ENCODE peak calls at places on chromosomes 4 and X, in six cellular contexts. J is endothelial cell of umbilical vein; K is CD8-positive, alpha-beta T cell; R is PC-9; M is effector memory CD4-positive, alpha-beta T cell; D is sigmoid colon. Q is an unnamed sample.

GRCh38 chrX:102849396-102849795 is 87.7 kb upstream of the RAB40AL start:
- DNase-seq in M (no peak), K (no peak), D (no peak), R (no peak), J (no peak), Q (no peak)

GRCh38 chr4:186272699-186273370 is 6.8 kb downstream of the F11 start:
- DNase-seq in K (no peak), D (no peak), J (no peak), M (no peak), R (no peak), Q (no peak)

GRCh38 chr4:107736924-107737448 is 17.0 kb upstream of the PAPSS1 start:
- DNase-seq in M (no peak), R (no peak), D (no peak), K (peak; percentile 25), J (peak; percentile 58), Q (peak; percentile 60)

GRCh38 chrX:112946227-112946626 is 105.6 kb upstream of the AMOT start:
- DNase-seq in J (no peak), D (no peak), M (no peak), K (no peak), R (no peak), Q (no peak)

GRCh38 chrX:100512471-100512870 is 72.3 kb upstream of the TNMD start:
- DNase-seq in D (no peak), R (no peak), K (no peak), J (peak; percentile 9), M (no peak), Q (peak; percentile 14)

GRCh38 chr4:72312032-72312650 is 256.9 kb downstream of the ADAMTS3 start:
- DNase-seq in D (peak; percentile 89), K (no peak), J (peak; percentile 77), R (peak; percentile 50), M (no peak), Q (peak; percentile 90)

GRCh38 chr4:5267418-5267817 is 216.1 kb downstream of the STK32B start:
- DNase-seq in J (no peak), R (no peak), K (no peak), D (no peak), M (no peak), Q (no peak)

GRCh38 chr4:124717101-124717500 is 4.6 kb upstream of the ANKRD50 start:
- DNase-seq in J (no peak), K (no peak), D (no peak), M (no peak), R (no peak), Q (no peak)

GRCh38 chr4:11743236-11743635 is 314.5 kb upstream of the HS3ST1 start:
- DNase-seq in M (no peak), D (no peak), K (no peak), J (peak; percentile 82), R (no peak), Q (peak; percentile 44)

GRCh38 chr4:26325191-26325590 is 4.4 kb downstream of the RBPJ start:
- DNase-seq in K (no peak), R (no peak), M (no peak), D (no peak), J (no peak), Q (peak; percentile 51)

GRCh38 chr4:32172086-32172485 is 1451.9 kb downstream of the PCDH7 start:
- DNase-seq in M (no peak), J (no peak), R (no peak), D (no peak), K (no peak), Q (no peak)

GRCh38 chr4:10019521-10020051 is 1.7 kb downstream of the SLC2A9 start:
- DNase-seq in D (peak; percentile 82), M (no peak), R (no peak), K (no peak), J (no peak), Q (no peak)

GRCh38 chr4:3711183-3712111 is 54.7 kb upstream of the ADRA2C start:
- DNase-seq in M (no peak), R (no peak), D (no peak), J (no peak), K (peak; percentile 9), Q (no peak)

GRCh38 chr4:153834901-153835300 is 46.0 kb upstream of the SFRP2 start:
- DNase-seq in M (no peak), D (no peak), K (no peak), R (no peak), J (no peak), Q (no peak)

GRCh38 chr4:31086771-31087330 is 366.7 kb downstream of the PCDH7 start:
- DNase-seq in R (no peak), K (no peak), M (no peak), J (peak; percentile 36), D (no peak), Q (peak; percentile 18)

GRCh38 chr4:38782452-38783108 is at the start of gene TLR10:
- DNase-seq in D (no peak), K (peak; percentile 37), M (no peak), R (peak; percentile 9), J (peak; percentile 56), Q (peak; percentile 59)

GRCh38 chr4:94995684-94996394 is 238.1 kb downstream of the BMPR1B start:
- DNase-seq in J (peak; percentile 67), D (no peak), M (no peak), R (no peak), K (no peak), Q (peak; percentile 26)

GRCh38 chr4:37666625-37667071 is 19.5 kb downstream of the RELL1 start:
- DNase-seq in R (peak; percentile 55), J (peak; percentile 96), K (no peak), M (no peak), D (no peak), Q (peak; percentile 94)

GRCh38 chr4:37664696-37665095 is 21.5 kb downstream of the RELL1 start:
- DNase-seq in R (no peak), M (no peak), K (no peak), J (no peak), D (no peak), Q (no peak)

GRCh38 chr4:37667197-37668100 is 18.7 kb downstream of the RELL1 start:
- DNase-seq in K (no peak), R (no peak), M (no peak), D (no peak), J (peak; percentile 70), Q (peak; percentile 27)

GRCh38 chr4:37663552-37663951 is 22.6 kb downstream of the RELL1 start:
- DNase-seq in D (no peak), K (no peak), R (no peak), M (no peak), J (no peak), Q (no peak)

DNA sequence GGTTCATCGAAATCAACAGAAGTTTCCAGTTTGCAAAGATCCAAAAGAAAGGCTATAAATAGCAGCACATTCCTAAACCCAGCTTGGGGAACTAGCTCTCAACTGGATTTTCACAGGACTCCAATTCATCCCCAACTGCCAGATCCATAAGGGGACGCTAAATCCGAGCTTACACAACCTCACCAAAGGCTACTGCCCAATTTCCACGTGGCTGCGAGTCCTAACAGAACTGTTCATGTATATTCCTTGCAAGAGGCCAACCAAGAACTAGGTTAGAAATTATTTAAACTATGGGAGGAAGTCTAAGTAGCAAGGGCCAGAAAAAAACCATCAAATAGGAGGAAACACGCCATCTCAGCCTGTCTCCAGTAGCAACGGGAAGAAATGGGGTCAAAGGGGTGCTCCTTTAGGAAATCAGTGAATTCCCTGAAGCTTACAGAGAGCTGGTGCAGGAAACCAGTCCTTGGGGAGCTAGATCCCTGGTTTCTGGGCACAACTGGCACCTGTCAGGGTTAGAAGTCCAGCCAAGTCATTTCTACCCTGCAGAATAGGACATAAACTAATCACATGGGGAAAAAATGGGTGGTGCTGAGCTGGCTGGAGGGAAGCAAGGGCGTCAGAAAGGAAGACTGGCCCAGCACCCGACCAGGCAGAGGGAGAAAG is 20.7 kb downstream of the RELL1 start:
- DNase-seq in K (no peak), D (no peak), J (peak; percentile 91), M (no peak), R (no peak), Q (no peak)
- H3K27ac ChIP-seq in K (no peak overlapping the region), D (peak overlapping the region; percentile 70), J (peak overlapping the region; percentile 99), M (no peak overlapping the region), R (no peak overlapping the region), Q (peak overlapping the region; percentile 5)

GRCh38 chr4:139918591-139918990 is 235.4 kb downstream of the MAML3 start:
- DNase-seq in D (no peak), J (peak; percentile 16), K (no peak), M (no peak), R (no peak), Q (peak; percentile 63)
- H3K27ac ChIP-seq in D (peak overlapping the region; percentile 77), J (peak overlapping the region; percentile 84), K (no peak overlapping the region), M (no peak overlapping the region), R (no peak overlapping the region), Q (no peak overlapping the region)

GRCh38 chrX:48700951-48701653 is 4.6 kb downstream of the SUV39H1 start:
- DNase-seq in D (no peak), R (no peak), M (no peak), J (no peak), K (no peak), Q (no peak)

GRCh38 chrX:48702032-48702431 is 5.5 kb downstream of the SUV39H1 start:
- DNase-seq in M (no peak), K (no peak), R (no peak), J (no peak), D (no peak), Q (no peak)

GRCh38 chrX:48703228-48703627 is 6.7 kb downstream of the SUV39H1 start:
- DNase-seq in R (no peak), J (no peak), M (no peak), D (no peak), K (no peak), Q (no peak)

GRCh38 chrX:48703642-48704481 is 7.3 kb downstream of the SUV39H1 start:
- DNase-seq in M (no peak), J (no peak), R (peak; percentile 61), K (no peak), D (no peak), Q (peak; percentile 25)

GRCh38 chrX:48702716-48703115 is 6.2 kb downstream of the SUV39H1 start:
- DNase-seq in J (no peak), K (no peak), M (no peak), D (no peak), R (no peak), Q (no peak)
- H3K27ac ChIP-seq in J (no peak overlapping the region), K (no peak overlapping the region), M (no peak overlapping the region), D (no peak overlapping the region), R (no peak overlapping the region), Q (no peak overlapping the region)

GRCh38 chr4:139559692-139560091 is 3.7 kb upstream of the SETD7 start:
- DNase-seq in M (no peak), J (no peak), D (no peak), K (no peak), R (no peak), Q (no peak)

GRCh38 chr4:139558235-139559094 is 2.4 kb upstream of the SETD7 start:
- DNase-seq in M (no peak), D (peak; percentile 68), K (no peak), J (no peak), R (no peak), Q (no peak)

GRCh38 chr4:139559095-139559490 is 3.1 kb upstream of the SETD7 start:
- DNase-seq in J (no peak), M (no peak), R (no peak), K (no peak), D (no peak), Q (no peak)

GRCh38 chr4:139562067-139562684 is 6.2 kb upstream of the SETD7 start:
- DNase-seq in R (no peak), M (no peak), J (no peak), K (no peak), D (no peak), Q (no peak)

GRCh38 chr4:139560396-139561084 is 4.5 kb upstream of the SETD7 start:
- DNase-seq in D (no peak), J (peak; percentile 13), M (no peak), K (no peak), R (no peak), Q (no peak)
- H3K27ac ChIP-seq in D (peak overlapping the region; percentile 27), J (no peak overlapping the region), M (peak overlapping the region; percentile 68), K (no peak overlapping the region), R (no peak overlapping the region), Q (no peak overlapping the region)

GRCh38 chr4:25301471-25301870 is 11.1 kb upstream of the ZCCHC4 start:
- DNase-seq in D (no peak), K (no peak), R (no peak), J (no peak), M (no peak), Q (no peak)
- H3K27ac ChIP-seq in D (no peak overlapping the region), K (no peak overlapping the region), R (no peak overlapping the region), J (no peak overlapping the region), M (no peak overlapping the region), Q (no peak overlapping the region)